ENCODE peak calls at places on chromosomes 1 and 21, in ten cellular contexts. One of them, this sample, is unnamed.

GRCh38 chr21:45376459-45377324 is 28.3 kb upstream of the COL18A1 start:
- DNase-seq in K562: no peak
- DNase-seq in hepatocyte: no peak
- DNase-seq in psoas muscle: peak; percentile 55
- DNase-seq in heart right ventricle: no peak
- DNase-seq in H9: no peak
- DNase-seq in heart left ventricle: peak; percentile 14
- DNase-seq in left ventricle myocardium inferior: peak; percentile 17
- DNase-seq in keratinocyte: no peak
- DNase-seq in PC-9: no peak
- DNase-seq in this sample: no peak

GRCh38 chr21:41664881-41665765 is 101.7 kb downstream of the RIPK4 start:
- DNase-seq in K562: no peak
- DNase-seq in hepatocyte: no peak
- DNase-seq in psoas muscle: no peak
- DNase-seq in heart right ventricle: peak; percentile 25
- DNase-seq in H9: no peak
- DNase-seq in heart left ventricle: no peak
- DNase-seq in left ventricle myocardium inferior: no peak
- DNase-seq in keratinocyte: no peak
- DNase-seq in PC-9: no peak
- DNase-seq in this sample: no peak

GRCh38 chr1:66940968-66941367 is 16.2 kb downstream of the MIER1 start:
- DNase-seq in K562: no peak
- DNase-seq in hepatocyte: peak; percentile 19
- DNase-seq in psoas muscle: no peak
- DNase-seq in heart right ventricle: no peak
- DNase-seq in H9: no peak
- DNase-seq in heart left ventricle: no peak
- DNase-seq in left ventricle myocardium inferior: no peak
- DNase-seq in keratinocyte: no peak
- DNase-seq in PC-9: no peak
- DNase-seq in this sample: no peak

GRCh38 chr1:107246775-107247345 is 106.0 kb downstream of the NTNG1 start:
- DNase-seq in K562: no peak
- DNase-seq in hepatocyte: no peak
- DNase-seq in psoas muscle: no peak
- DNase-seq in heart right ventricle: no peak
- DNase-seq in H9: no peak
- DNase-seq in heart left ventricle: no peak
- DNase-seq in left ventricle myocardium inferior: no peak
- DNase-seq in keratinocyte: no peak
- DNase-seq in PC-9: no peak
- DNase-seq in this sample: no peak

GRCh38 chr1:91032349-91032748 is 10.5 kb upstream of the ZNF644 start:
- DNase-seq in K562: no peak
- DNase-seq in hepatocyte: no peak
- DNase-seq in psoas muscle: no peak
- DNase-seq in heart right ventricle: no peak
- DNase-seq in H9: no peak
- DNase-seq in heart left ventricle: no peak
- DNase-seq in left ventricle myocardium inferior: no peak
- DNase-seq in keratinocyte: no peak
- DNase-seq in PC-9: no peak
- DNase-seq in this sample: no peak

GRCh38 chr1:85109475-85109874 is 61.2 kb upstream of the MCOLN3 start:
- DNase-seq in K562: peak; percentile 23
- DNase-seq in hepatocyte: peak; percentile 81
- DNase-seq in psoas muscle: peak; percentile 61
- DNase-seq in heart right ventricle: peak; percentile 32
- DNase-seq in H9: peak; percentile 69
- DNase-seq in heart left ventricle: peak; percentile 32
- DNase-seq in left ventricle myocardium inferior: peak; percentile 26
- DNase-seq in keratinocyte: no peak
- DNase-seq in PC-9: peak; percentile 40
- DNase-seq in this sample: peak; percentile 82

GRCh38 chr1:50048791-50049190 is 25.0 kb upstream of the AGBL4 start:
- DNase-seq in K562: no peak
- DNase-seq in hepatocyte: no peak
- DNase-seq in psoas muscle: no peak
- DNase-seq in heart right ventricle: no peak
- DNase-seq in H9: no peak
- DNase-seq in heart left ventricle: no peak
- DNase-seq in left ventricle myocardium inferior: no peak
- DNase-seq in keratinocyte: no peak
- DNase-seq in PC-9: no peak
- DNase-seq in this sample: no peak

GRCh38 chr1:72891976-72892375 is 609.6 kb upstream of the NEGR1 start:
- DNase-seq in K562: no peak
- DNase-seq in hepatocyte: no peak
- DNase-seq in psoas muscle: no peak
- DNase-seq in heart right ventricle: no peak
- DNase-seq in H9: no peak
- DNase-seq in heart left ventricle: no peak
- DNase-seq in left ventricle myocardium inferior: no peak
- DNase-seq in keratinocyte: peak; percentile 11
- DNase-seq in PC-9: no peak
- DNase-seq in this sample: no peak

GRCh38 chr1:168202941-168203654 is 22.7 kb upstream of the SFT2D2 start:
- DNase-seq in K562: no peak
- DNase-seq in hepatocyte: no peak
- DNase-seq in psoas muscle: no peak
- DNase-seq in heart right ventricle: no peak
- DNase-seq in H9: no peak
- DNase-seq in heart left ventricle: no peak
- DNase-seq in left ventricle myocardium inferior: no peak
- DNase-seq in keratinocyte: no peak
- DNase-seq in PC-9: no peak
- DNase-seq in this sample: no peak

GRCh38 chr1:15948600-15949452 is 27.1 kb downstream of the ZBTB17 start:
- DNase-seq in K562: peak; percentile 63
- DNase-seq in hepatocyte: peak; percentile 66
- DNase-seq in psoas muscle: peak; percentile 82
- DNase-seq in heart right ventricle: peak; percentile 80
- DNase-seq in H9: no peak
- DNase-seq in heart left ventricle: peak; percentile 80
- DNase-seq in left ventricle myocardium inferior: peak; percentile 64
- DNase-seq in keratinocyte: peak; percentile 55
- DNase-seq in PC-9: peak; percentile 35
- DNase-seq in this sample: no peak

GRCh38 chr1:209678981-209679539 is 3.8 kb downstream of the G0S2 start:
- DNase-seq in K562: no peak
- DNase-seq in hepatocyte: no peak
- DNase-seq in psoas muscle: no peak
- DNase-seq in heart right ventricle: no peak
- DNase-seq in H9: no peak
- DNase-seq in heart left ventricle: no peak
- DNase-seq in left ventricle myocardium inferior: no peak
- DNase-seq in keratinocyte: no peak
- DNase-seq in PC-9: no peak
- DNase-seq in this sample: no peak

GRCh38 chr1:209675567-209676154 is 449 bp downstream of the G0S2 start:
- DNase-seq in K562: no peak
- DNase-seq in hepatocyte: peak; percentile 37
- DNase-seq in psoas muscle: no peak
- DNase-seq in heart right ventricle: no peak
- DNase-seq in H9: peak; percentile 57
- DNase-seq in heart left ventricle: peak; percentile 46
- DNase-seq in left ventricle myocardium inferior: peak; percentile 57
- DNase-seq in keratinocyte: no peak
- DNase-seq in PC-9: peak; percentile 35
- DNase-seq in this sample: peak; percentile 57

GRCh38 chr1:209673631-209674417 is 1.4 kb upstream of the G0S2 start:
- DNase-seq in K562: no peak
- DNase-seq in hepatocyte: no peak
- DNase-seq in psoas muscle: peak; percentile 79
- DNase-seq in heart right ventricle: no peak
- DNase-seq in H9: no peak
- DNase-seq in heart left ventricle: no peak
- DNase-seq in left ventricle myocardium inferior: no peak
- DNase-seq in keratinocyte: no peak
- DNase-seq in PC-9: no peak
- DNase-seq in this sample: peak; percentile 69

GRCh38 chr1:209672705-209673630 is 2.2 kb upstream of the G0S2 start:
- DNase-seq in K562: no peak
- DNase-seq in hepatocyte: no peak
- DNase-seq in psoas muscle: no peak
- DNase-seq in heart right ventricle: no peak
- DNase-seq in H9: no peak
- DNase-seq in heart left ventricle: no peak
- DNase-seq in left ventricle myocardium inferior: no peak
- DNase-seq in keratinocyte: no peak
- DNase-seq in PC-9: no peak
- DNase-seq in this sample: peak; percentile 59

DNA sequence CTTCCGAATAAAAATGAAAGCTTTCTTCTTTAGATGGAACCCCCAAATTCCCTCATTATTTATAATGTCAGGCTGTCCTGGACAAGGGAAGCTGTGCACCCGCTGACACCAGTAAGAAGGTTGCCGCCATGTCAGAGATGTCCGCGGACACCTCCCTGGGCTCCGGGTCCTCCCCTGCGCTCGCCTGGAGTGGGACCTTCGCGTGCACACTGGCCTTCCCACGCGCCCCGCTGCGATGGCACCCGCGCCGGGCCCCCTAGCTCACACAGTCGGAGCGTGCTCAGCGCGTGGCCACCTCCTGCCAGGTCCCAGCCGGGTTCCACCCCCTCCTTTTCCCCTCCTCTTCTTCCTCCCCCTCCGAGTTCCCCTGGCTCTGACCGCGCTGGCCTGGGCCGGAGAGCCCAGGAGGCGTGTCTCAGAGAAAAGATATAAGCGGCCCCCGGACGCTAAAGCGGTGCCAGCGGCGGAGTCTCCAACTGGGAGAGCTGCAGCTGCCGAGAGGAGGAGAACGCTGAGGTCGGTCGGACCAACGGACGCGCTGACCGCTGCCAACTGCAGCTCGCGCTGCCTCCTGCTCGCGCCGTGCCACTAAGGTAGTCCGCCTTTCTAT is at the start of gene G0S2:
- DNase-seq in K562: no peak
- DNase-seq in hepatocyte: peak; percentile 70
- DNase-seq in psoas muscle: peak; percentile 96
- DNase-seq in heart right ventricle: peak; percentile 81
- DNase-seq in H9: peak; percentile 55
- DNase-seq in heart left ventricle: peak; percentile 87
- DNase-seq in left ventricle myocardium inferior: peak; percentile 86
- DNase-seq in keratinocyte: no peak
- DNase-seq in PC-9: peak; percentile 69
- DNase-seq in this sample: peak; percentile 83
- TF ChIP-seq CTCF in K562: no peak
- TF ChIP-seq CTCF in hepatocyte: no peak
- TF ChIP-seq CTCF in psoas muscle: no peak
- TF ChIP-seq CTCF in heart right ventricle: no peak
- TF ChIP-seq CTCF in H9: no peak
- TF ChIP-seq CTCF in heart left ventricle: no peak
- TF ChIP-seq CTCF in left ventricle myocardium inferior: no peak
- TF ChIP-seq CTCF in keratinocyte: no peak
- TF ChIP-seq CTCF in PC-9: no peak
- TF ChIP-seq CTCF in this sample: no peak

DNA sequence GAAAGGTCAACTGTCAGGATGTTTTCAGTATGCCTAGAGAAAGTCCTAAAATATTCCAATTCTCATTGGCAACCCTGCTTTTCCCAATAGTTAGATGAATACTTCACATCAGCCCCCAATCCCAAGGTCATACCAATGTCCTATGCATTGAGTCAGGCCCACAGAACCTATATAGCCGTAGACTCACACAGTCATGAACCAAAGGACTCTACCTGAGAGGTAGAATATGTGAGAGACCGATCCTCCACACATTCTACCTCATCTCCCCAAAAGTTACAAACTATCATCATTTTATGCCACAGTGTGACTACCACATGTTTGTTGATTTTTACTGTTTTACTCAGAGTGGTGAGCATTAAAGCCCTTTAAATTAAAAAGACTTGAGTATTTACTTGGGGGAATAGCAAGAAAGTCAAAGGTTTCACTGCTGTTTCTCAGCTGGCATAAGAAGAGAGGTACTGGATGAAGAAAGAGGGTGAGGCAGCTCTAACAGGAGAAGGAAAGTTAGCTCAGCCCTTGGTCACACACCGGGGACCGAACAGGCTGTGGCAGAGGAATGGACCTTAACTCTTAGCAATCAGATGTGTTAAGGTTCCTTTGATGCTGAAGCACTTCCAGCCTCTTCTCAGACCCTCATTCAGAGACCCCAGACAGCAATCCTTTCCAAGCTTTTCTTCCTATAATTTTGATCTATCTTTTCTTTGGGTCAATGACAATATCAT is 930 bp downstream of the CD48 start:
- DNase-seq in K562: no peak
- DNase-seq in hepatocyte: no peak
- DNase-seq in psoas muscle: no peak
- DNase-seq in heart right ventricle: no peak
- DNase-seq in H9: no peak
- DNase-seq in heart left ventricle: no peak
- DNase-seq in left ventricle myocardium inferior: no peak
- DNase-seq in keratinocyte: no peak
- DNase-seq in PC-9: no peak
- DNase-seq in this sample: no peak
- H3K27ac ChIP-seq in K562: no peak overlapping the region
- H3K27ac ChIP-seq in hepatocyte: no peak overlapping the region
- H3K27ac ChIP-seq in psoas muscle: no peak overlapping the region
- H3K27ac ChIP-seq in heart right ventricle: no peak overlapping the region
- H3K27ac ChIP-seq in H9: no peak overlapping the region
- H3K27ac ChIP-seq in heart left ventricle: no peak overlapping the region
- H3K27ac ChIP-seq in left ventricle myocardium inferior: no peak overlapping the region
- H3K27ac ChIP-seq in keratinocyte: no peak overlapping the region
- H3K27ac ChIP-seq in PC-9: no peak overlapping the region
- H3K27ac ChIP-seq in this sample: no peak overlapping the region

DNA sequence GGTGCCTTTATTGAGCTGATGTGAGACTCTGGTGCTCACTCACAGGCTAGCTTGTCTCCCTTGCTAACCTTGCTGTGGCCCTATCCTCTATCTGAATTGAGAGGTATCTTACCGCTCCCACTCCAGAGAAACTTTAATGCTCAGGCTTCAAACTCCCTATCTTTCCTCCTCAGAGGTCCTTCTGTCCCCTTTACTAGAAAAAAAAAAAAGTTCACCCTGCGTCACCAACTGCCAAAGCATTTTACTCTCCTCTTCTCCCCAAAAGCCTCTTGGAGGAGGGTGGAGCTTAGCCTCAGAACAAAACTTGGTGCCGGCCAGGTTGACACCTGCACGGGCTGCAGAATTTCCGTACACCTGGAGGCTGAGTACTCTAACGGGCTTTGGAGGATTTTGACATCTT is 55.1 kb downstream of the ATP2B4 start:
- DNase-seq in K562: peak; percentile 65
- DNase-seq in hepatocyte: no peak
- DNase-seq in psoas muscle: no peak
- DNase-seq in heart right ventricle: no peak
- DNase-seq in H9: no peak
- DNase-seq in heart left ventricle: no peak
- DNase-seq in left ventricle myocardium inferior: no peak
- DNase-seq in keratinocyte: no peak
- DNase-seq in PC-9: no peak
- DNase-seq in this sample: no peak
- H3K4me1 ChIP-seq in K562: peaks cover 26% of the 10 kb centered on the region
- H3K4me1 ChIP-seq in hepatocyte: peaks cover 11% of the 10 kb centered on the region
- H3K4me1 ChIP-seq in psoas muscle: peaks cover 10% of the 10 kb centered on the region
- H3K4me1 ChIP-seq in heart right ventricle: peaks cover 45% of the 10 kb centered on the region
- H3K4me1 ChIP-seq in H9: peaks cover 3% of the 10 kb centered on the region
- H3K4me1 ChIP-seq in heart left ventricle: no peaks in the 10 kb centered on the region
- H3K4me1 ChIP-seq in left ventricle myocardium inferior: peaks cover 90% of the 10 kb centered on the region
- H3K4me1 ChIP-seq in keratinocyte: peaks cover 14% of the 10 kb centered on the region
- H3K4me1 ChIP-seq in PC-9: peaks cover 12% of the 10 kb centered on the region
- H3K4me1 ChIP-seq in this sample: peaks cover 18% of the 10 kb centered on the region

GRCh38 chr1:203117611-203118575 is 9.6 kb upstream of the ADORA1 start:
- DNase-seq in K562: peak; percentile 95
- DNase-seq in hepatocyte: peak; percentile 90
- DNase-seq in psoas muscle: peak; percentile 90
- DNase-seq in heart right ventricle: peak; percentile 65
- DNase-seq in H9: peak; percentile 92
- DNase-seq in heart left ventricle: peak; percentile 75
- DNase-seq in left ventricle myocardium inferior: peak; percentile 74
- DNase-seq in keratinocyte: no peak
- DNase-seq in PC-9: peak; percentile 75
- DNase-seq in this sample: peak; percentile 81
- TF ChIP-seq CTCF in K562: peak; percentile 92
- TF ChIP-seq CTCF in hepatocyte: peak; percentile 87
- TF ChIP-seq CTCF in psoas muscle: peak; percentile 80
- TF ChIP-seq CTCF in heart right ventricle: peak; percentile 80
- TF ChIP-seq CTCF in H9: peak; percentile 98
- TF ChIP-seq CTCF in heart left ventricle: peak; percentile 61
- TF ChIP-seq CTCF in left ventricle myocardium inferior: peak; percentile 86
- TF ChIP-seq CTCF in keratinocyte: peak; percentile 45
- TF ChIP-seq CTCF in PC-9: peak; percentile 83
- TF ChIP-seq CTCF in this sample: peak; percentile 83